ENCODE peak calls at places on chromosomes 12 and 14, in four cellular contexts. One of them, this sample, is unnamed.

GRCh38 chr12:121872546-121873223 is 14.0 kb upstream of the HPD start:
- DNase-seq in AG09319: peak
- DNase-seq in mucosa of descending colon: peak
- DNase-seq in HepG2: no peak
- DNase-seq in this sample: peak

GRCh38 chr14:51004352-51004800 is 60.1 kb upstream of the PYGL start:
- DNase-seq in AG09319: no peak
- DNase-seq in mucosa of descending colon: no peak
- DNase-seq in HepG2: no peak
- DNase-seq in this sample: no peak

GRCh38 chr12:26056335-26056734 is 68.5 kb downstream of the BHLHE41 start:
- DNase-seq in AG09319: no peak
- DNase-seq in mucosa of descending colon: peak
- DNase-seq in HepG2: no peak
- DNase-seq in this sample: peak

GRCh38 chr12:114679452-114679875 is 4.5 kb downstream of the TBX3 start:
- DNase-seq in AG09319: no peak
- DNase-seq in mucosa of descending colon: no peak
- DNase-seq in HepG2: no peak
- DNase-seq in this sample: no peak

GRCh38 chr12:52515319-52515646 is 4.9 kb downstream of the KRT5 start:
- DNase-seq in AG09319: no peak
- DNase-seq in mucosa of descending colon: no peak
- DNase-seq in HepG2: no peak
- DNase-seq in this sample: no peak

GRCh38 chr12:57203201-57203600 is 13.4 kb upstream of the NXPH4 start:
- DNase-seq in AG09319: no peak
- DNase-seq in mucosa of descending colon: no peak
- DNase-seq in HepG2: no peak
- DNase-seq in this sample: no peak

GRCh38 chr12:5210179-5210917 is 166.7 kb downstream of the KCNA5 start:
- DNase-seq in AG09319: no peak
- DNase-seq in mucosa of descending colon: no peak
- DNase-seq in HepG2: no peak
- DNase-seq in this sample: no peak

GRCh38 chr12:92928431-92928961 is 599 bp downstream of the EEA1 start:
- DNase-seq in AG09319: peak
- DNase-seq in mucosa of descending colon: peak
- DNase-seq in HepG2: no peak
- DNase-seq in this sample: peak

GRCh38 chr14:51168220-51168613 is 71.8 kb upstream of the TMX1 start:
- DNase-seq in AG09319: no peak
- DNase-seq in mucosa of descending colon: no peak
- DNase-seq in HepG2: no peak
- DNase-seq in this sample: no peak

GRCh38 chr12:54300732-54301427 is at the start of gene NFE2:
- DNase-seq in AG09319: no peak
- DNase-seq in mucosa of descending colon: peak
- DNase-seq in HepG2: peak
- DNase-seq in this sample: peak

GRCh38 chr12:91326043-91327027 is 143.7 kb upstream of the DCN start:
- DNase-seq in AG09319: no peak
- DNase-seq in mucosa of descending colon: peak
- DNase-seq in HepG2: peak
- DNase-seq in this sample: no peak

GRCh38 chr12:96225003-96225855 is 31.1 kb downstream of the ELK3 start:
- DNase-seq in AG09319: no peak
- DNase-seq in mucosa of descending colon: no peak
- DNase-seq in HepG2: no peak
- DNase-seq in this sample: peak

GRCh38 chr12:57852620-57853509 is 6.3 kb upstream of the CTDSP2 start:
- DNase-seq in AG09319: no peak
- DNase-seq in mucosa of descending colon: no peak
- DNase-seq in HepG2: peak
- DNase-seq in this sample: no peak

GRCh38 chr12:49733219-49734017 is 7.9 kb upstream of the TMBIM6 start:
- DNase-seq in AG09319: no peak
- DNase-seq in mucosa of descending colon: no peak
- DNase-seq in HepG2: peak
- DNase-seq in this sample: no peak

GRCh38 chr12:10212623-10213131 is at the start of gene GABARAPL1:
- DNase-seq in AG09319: peak
- DNase-seq in mucosa of descending colon: peak
- DNase-seq in HepG2: peak
- DNase-seq in this sample: no peak

GRCh38 chr12:105032703-105033357 is 46.7 kb downstream of the NOPCHAP1 start:
- DNase-seq in AG09319: no peak
- DNase-seq in mucosa of descending colon: no peak
- DNase-seq in HepG2: no peak
- DNase-seq in this sample: no peak

DNA sequence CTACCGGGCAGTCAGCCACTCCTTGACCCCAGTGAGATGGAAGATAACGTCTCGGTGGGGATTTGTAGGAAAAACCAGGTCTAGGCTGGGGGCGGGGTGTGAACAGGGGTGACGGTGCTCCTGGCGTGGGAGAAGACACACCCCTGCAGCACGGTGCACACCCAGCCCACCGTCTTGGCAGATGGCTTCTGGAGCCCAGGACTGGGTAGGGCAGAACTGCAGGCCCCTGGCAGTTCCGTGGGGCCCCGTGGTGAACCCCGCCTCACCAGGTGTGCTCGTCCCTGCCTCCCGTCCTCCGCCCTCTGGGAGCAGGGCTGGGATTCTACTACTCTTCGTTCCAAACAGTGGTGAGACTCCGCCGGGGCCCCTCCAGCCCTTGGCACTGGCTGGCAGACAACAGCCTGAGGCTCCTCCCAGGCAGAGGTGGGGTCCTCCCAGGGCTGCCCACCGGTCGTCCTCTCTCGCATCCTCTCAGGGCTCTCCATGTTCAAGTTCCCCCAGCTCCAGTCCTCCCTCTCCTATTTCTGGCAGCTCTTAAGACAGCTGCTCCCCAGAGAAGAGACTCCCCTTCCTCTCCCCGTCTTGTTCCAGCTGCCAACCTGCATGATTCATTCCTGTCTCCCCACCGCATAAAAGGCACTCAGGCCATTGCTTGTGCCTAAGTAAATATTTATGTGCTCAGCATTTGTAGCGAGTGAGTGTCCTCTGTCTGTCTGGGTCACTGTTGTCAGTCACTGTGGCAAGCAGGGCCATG is 75.4 kb downstream of the FBXL14 start:
- DNase-seq in AG09319: peak
- DNase-seq in mucosa of descending colon: no peak
- DNase-seq in HepG2: peak
- DNase-seq in this sample: peak
- TF ChIP-seq CTCF in AG09319: no peak
- TF ChIP-seq CTCF in mucosa of descending colon: no peak
- TF ChIP-seq CTCF in HepG2: no peak
- TF ChIP-seq CTCF in this sample: no peak

GRCh38 chr12:14950982-14951746 is 10.2 kb downstream of the ARHGDIB start:
- DNase-seq in AG09319: no peak
- DNase-seq in mucosa of descending colon: no peak
- DNase-seq in HepG2: peak
- DNase-seq in this sample: peak
- TF ChIP-seq CTCF in AG09319: no peak
- TF ChIP-seq CTCF in mucosa of descending colon: no peak
- TF ChIP-seq CTCF in HepG2: no peak
- TF ChIP-seq CTCF in this sample: no peak

GRCh38 chr14:104333903-104334811 is 195.8 kb downstream of the KIF26A start:
- DNase-seq in AG09319: no peak
- DNase-seq in mucosa of descending colon: no peak
- DNase-seq in HepG2: no peak
- DNase-seq in this sample: no peak
- TF ChIP-seq CTCF in AG09319: no peak
- TF ChIP-seq CTCF in mucosa of descending colon: no peak
- TF ChIP-seq CTCF in HepG2: no peak
- TF ChIP-seq CTCF in this sample: no peak

GRCh38 chr12:124434364-124434763 is 133.0 kb downstream of the NCOR2 start:
- DNase-seq in AG09319: no peak
- DNase-seq in mucosa of descending colon: no peak
- DNase-seq in HepG2: no peak
- DNase-seq in this sample: no peak
- TF ChIP-seq CTCF in AG09319: no peak
- TF ChIP-seq CTCF in mucosa of descending colon: no peak
- TF ChIP-seq CTCF in HepG2: no peak
- TF ChIP-seq CTCF in this sample: no peak

DNA sequence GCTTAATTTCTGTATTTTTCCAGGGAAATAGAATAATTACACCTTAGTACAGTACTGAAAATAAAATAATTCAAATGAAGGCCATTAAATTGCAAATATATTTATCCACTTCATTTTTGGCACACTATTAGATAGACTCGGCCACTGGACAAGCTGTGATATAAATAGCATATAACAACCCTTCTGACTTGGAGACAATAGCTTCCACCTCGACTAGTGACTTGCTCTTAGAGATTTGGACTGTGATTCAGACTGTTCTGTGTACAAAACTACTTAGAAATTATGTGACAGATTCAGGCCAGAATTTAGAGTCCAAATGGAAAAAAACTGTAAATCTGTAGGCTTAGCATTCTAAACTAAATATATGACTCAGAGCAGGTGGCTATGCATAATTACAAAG is 949.9 kb downstream of the LRFN5 start:
- DNase-seq in AG09319: no peak
- DNase-seq in mucosa of descending colon: no peak
- DNase-seq in HepG2: no peak
- DNase-seq in this sample: no peak
- TF ChIP-seq CTCF in AG09319: no peak
- TF ChIP-seq CTCF in mucosa of descending colon: no peak
- TF ChIP-seq CTCF in HepG2: no peak
- TF ChIP-seq CTCF in this sample: no peak

DNA sequence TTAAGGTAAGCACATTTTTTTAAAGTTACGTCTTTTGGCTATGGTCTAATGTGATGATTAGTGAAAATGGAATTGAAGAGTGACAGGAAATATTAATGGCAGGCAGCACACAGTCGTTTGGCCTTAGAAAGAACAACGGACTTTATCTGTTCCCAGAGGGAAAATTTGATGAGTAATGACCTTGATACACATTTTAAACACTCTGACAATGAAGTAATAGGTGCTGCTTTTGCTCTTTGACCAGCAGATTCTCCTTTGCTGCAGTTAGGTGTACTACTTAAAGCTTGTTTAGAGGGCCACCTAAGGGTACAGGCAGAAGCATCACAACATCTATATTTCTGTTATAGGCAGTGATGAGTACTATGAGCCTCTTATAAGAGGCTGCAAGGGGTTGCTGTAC is 27.1 kb upstream of the RNU6-8 start:
- DNase-seq in AG09319: no peak
- DNase-seq in mucosa of descending colon: no peak
- DNase-seq in HepG2: no peak
- DNase-seq in this sample: peak
- TF ChIP-seq CTCF in AG09319: no peak
- TF ChIP-seq CTCF in mucosa of descending colon: no peak
- TF ChIP-seq CTCF in HepG2: peak
- TF ChIP-seq CTCF in this sample: peak

GRCh38 chr14:100022772-100023451 is 42.3 kb upstream of the EVL start:
- DNase-seq in AG09319: no peak
- DNase-seq in mucosa of descending colon: peak
- DNase-seq in HepG2: no peak
- DNase-seq in this sample: peak

GRCh38 chr14:100020623-100021022 is 44.6 kb upstream of the EVL start:
- DNase-seq in AG09319: no peak
- DNase-seq in mucosa of descending colon: no peak
- DNase-seq in HepG2: peak
- DNase-seq in this sample: no peak

GRCh38 chr14:100028990-100029677 is 36.1 kb upstream of the EVL start:
- DNase-seq in AG09319: no peak
- DNase-seq in mucosa of descending colon: no peak
- DNase-seq in HepG2: no peak
- DNase-seq in this sample: no peak

GRCh38 chr14:100027771-100028490 is 37.3 kb upstream of the EVL start:
- DNase-seq in AG09319: no peak
- DNase-seq in mucosa of descending colon: no peak
- DNase-seq in HepG2: no peak
- DNase-seq in this sample: no peak

GRCh38 chr14:100025111-100025510 is 40.1 kb upstream of the EVL start:
- DNase-seq in AG09319: no peak
- DNase-seq in mucosa of descending colon: peak
- DNase-seq in HepG2: peak
- DNase-seq in this sample: no peak
- TF ChIP-seq CTCF in AG09319: peak
- TF ChIP-seq CTCF in mucosa of descending colon: no peak
- TF ChIP-seq CTCF in HepG2: peak
- TF ChIP-seq CTCF in this sample: peak

DNA sequence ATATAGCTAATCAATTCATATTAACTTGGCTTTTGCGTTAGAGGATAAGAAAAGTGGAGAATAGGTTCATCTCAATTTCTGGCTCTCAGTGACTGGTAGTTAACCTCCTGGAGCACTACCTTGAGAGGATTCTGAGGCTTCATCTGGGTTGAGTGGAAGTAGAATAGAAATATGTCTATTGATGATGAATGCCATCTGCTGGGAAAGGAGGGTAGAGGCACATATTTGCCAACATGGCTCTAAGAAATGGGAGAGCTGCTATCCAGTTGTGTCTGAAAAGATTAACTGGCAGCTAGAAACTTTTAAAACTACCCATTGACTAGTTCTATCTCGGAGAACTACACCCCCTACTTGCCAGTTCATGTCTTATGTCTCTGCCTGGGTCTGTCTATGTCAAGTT is 530.1 kb downstream of the NRXN3 start:
- DNase-seq in AG09319: no peak
- DNase-seq in mucosa of descending colon: no peak
- DNase-seq in HepG2: no peak
- DNase-seq in this sample: no peak
- TF ChIP-seq CTCF in AG09319: no peak
- TF ChIP-seq CTCF in mucosa of descending colon: no peak
- TF ChIP-seq CTCF in HepG2: no peak
- TF ChIP-seq CTCF in this sample: no peak

GRCh38 chr12:31772186-31772585 is 43.4 kb upstream of the AMN1 start:
- DNase-seq in AG09319: no peak
- DNase-seq in mucosa of descending colon: no peak
- DNase-seq in HepG2: no peak
- DNase-seq in this sample: no peak

GRCh38 chr12:31765931-31766330 is 37.1 kb upstream of the AMN1 start:
- DNase-seq in AG09319: no peak
- DNase-seq in mucosa of descending colon: no peak
- DNase-seq in HepG2: no peak
- DNase-seq in this sample: no peak

GRCh38 chr12:31772685-31773222 is 43.9 kb upstream of the AMN1 start:
- DNase-seq in AG09319: no peak
- DNase-seq in mucosa of descending colon: no peak
- DNase-seq in HepG2: peak
- DNase-seq in this sample: no peak

GRCh38 chr12:31773223-31773750 is 44.5 kb upstream of the AMN1 start:
- DNase-seq in AG09319: no peak
- DNase-seq in mucosa of descending colon: no peak
- DNase-seq in HepG2: peak
- DNase-seq in this sample: no peak

DNA sequence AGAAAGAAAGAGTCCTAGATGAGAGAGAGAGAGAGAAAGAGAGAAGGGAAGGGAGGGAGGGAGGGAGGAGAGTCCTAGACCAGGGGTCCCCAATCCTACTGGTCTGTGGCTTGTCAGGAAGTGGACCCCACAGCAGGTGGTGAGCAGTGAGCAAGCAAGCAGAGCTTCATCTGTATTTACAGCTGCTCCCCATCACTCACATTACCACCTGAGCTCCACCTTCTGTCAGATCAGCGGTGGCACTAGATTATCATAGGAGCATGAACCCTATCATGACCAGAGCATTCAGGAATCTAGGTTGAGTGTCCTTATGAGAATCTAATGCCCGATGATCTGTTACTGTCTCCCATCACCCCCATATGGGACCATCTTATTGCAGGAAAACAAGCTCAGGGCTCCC is 39.2 kb upstream of the AMN1 start:
- DNase-seq in AG09319: no peak
- DNase-seq in mucosa of descending colon: no peak
- DNase-seq in HepG2: no peak
- DNase-seq in this sample: no peak
- TF ChIP-seq CTCF in AG09319: no peak
- TF ChIP-seq CTCF in mucosa of descending colon: no peak
- TF ChIP-seq CTCF in HepG2: peak
- TF ChIP-seq CTCF in this sample: no peak